ENCODE peak calls at places on chromosomes 6 and 20, in five cellular contexts. S, J, N, Z and L are unnamed samples.

GRCh38 chr20:11401988-11402387 is 515.7 kb upstream of the BTBD3 start:
- DNase-seq in S (no peak), J (no peak), N (no peak), Z (no peak), L (no peak)

GRCh38 chr6:136171207-136171606 is 78.9 kb downstream of the MTFR2 start:
- DNase-seq in S (no peak), J (no peak), N (no peak), Z (no peak), L (no peak)

GRCh38 chr6:142897659-142898058 is 47.3 kb downstream of the HIVEP2 start:
- DNase-seq in S (no peak), J (no peak), N (peak), Z (no peak), L (no peak)

GRCh38 chr20:9180480-9181257 is 111.8 kb downstream of the PLCB4 start:
- DNase-seq in S (no peak), J (no peak), N (no peak), Z (no peak), L (no peak)

GRCh38 chr6:150686566-150686965 is 86.9 kb downstream of the PLEKHG1 start:
- DNase-seq in S (no peak), J (no peak), N (no peak), Z (no peak), L (no peak)

GRCh38 chr6:36947570-36948351 is 6.8 kb upstream of the PI16 start:
- DNase-seq in S (no peak), J (no peak), N (peak), Z (no peak), L (no peak)

GRCh38 chr6:121597654-121598053 is 162.2 kb downstream of the GJA1 start:
- DNase-seq in S (no peak), J (no peak), N (peak), Z (no peak), L (no peak)

GRCh38 chr6:2257358-2257757 is 12.0 kb upstream of the GMDS start:
- DNase-seq in S (no peak), J (no peak), N (no peak), Z (no peak), L (no peak)

GRCh38 chr6:3261921-3262320 is 3.2 kb downstream of the PSMG4 start:
- DNase-seq in S (no peak), J (no peak), N (no peak), Z (no peak), L (no peak)

GRCh38 chr20:24977797-24978196 is 14.8 kb downstream of the APMAP start:
- DNase-seq in S (no peak), J (no peak), N (no peak), Z (no peak), L (no peak)

GRCh38 chr6:3693879-3694278 is 57.6 kb downstream of the PXDC1 start:
- DNase-seq in S (no peak), J (no peak), N (no peak), Z (no peak), L (no peak)

GRCh38 chr6:34592208-34592952 is 36.3 kb upstream of the SPDEF start:
- DNase-seq in S (no peak), J (no peak), N (no peak), Z (no peak), L (no peak)

GRCh38 chr6:142285235-142286087 is 16.3 kb upstream of the ADGRG6 start:
- DNase-seq in S (no peak), J (no peak), N (no peak), Z (peak), L (no peak)

GRCh38 chr6:74128536-74128935 is 432.5 kb downstream of the CD109 start:
- DNase-seq in S (no peak), J (no peak), N (peak), Z (no peak), L (no peak)

GRCh38 chr6:52055451-52055850 is 32.0 kb downstream of the PKHD1 start:
- DNase-seq in S (no peak), J (no peak), N (no peak), Z (no peak), L (no peak)

GRCh38 chr6:55902796-55903195 is 27.4 kb upstream of the BMP5 start:
- DNase-seq in S (no peak), J (no peak), N (peak), Z (no peak), L (no peak)

GRCh38 chr6:55901765-55902164 is 26.4 kb upstream of the BMP5 start:
- DNase-seq in S (no peak), J (no peak), N (no peak), Z (no peak), L (no peak)

GRCh38 chr6:55892749-55893357 is 17.5 kb upstream of the BMP5 start:
- DNase-seq in S (no peak), J (no peak), N (peak), Z (no peak), L (no peak)

GRCh38 chr6:55895972-55896371 is 20.6 kb upstream of the BMP5 start:
- DNase-seq in S (no peak), J (no peak), N (no peak), Z (no peak), L (no peak)

DNA sequence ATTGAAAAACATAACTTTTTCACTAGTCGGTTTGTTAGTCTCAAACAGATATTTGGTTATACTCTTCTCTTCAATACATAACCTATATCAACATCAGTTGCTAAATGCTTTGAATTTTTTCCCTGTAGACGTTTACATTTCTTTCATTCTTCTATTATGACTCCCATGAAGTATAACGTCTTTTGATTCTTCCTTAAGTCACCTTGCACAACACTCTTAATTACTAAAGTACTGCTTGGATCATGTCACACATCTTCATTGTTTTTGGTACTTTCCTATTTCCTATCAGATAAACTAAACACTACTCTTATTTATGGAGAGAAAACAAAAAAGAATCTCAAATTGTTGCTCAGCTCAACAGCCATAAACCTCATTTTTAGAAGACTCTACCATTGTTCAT is 23.0 kb upstream of the BMP5 start:
- DNase-seq in S (no peak), J (no peak), N (peak), Z (no peak), L (no peak)
- TF ChIP-seq MAFK in S (no peak), J (no peak), N (no peak), Z (no peak), L (no peak)

DNA sequence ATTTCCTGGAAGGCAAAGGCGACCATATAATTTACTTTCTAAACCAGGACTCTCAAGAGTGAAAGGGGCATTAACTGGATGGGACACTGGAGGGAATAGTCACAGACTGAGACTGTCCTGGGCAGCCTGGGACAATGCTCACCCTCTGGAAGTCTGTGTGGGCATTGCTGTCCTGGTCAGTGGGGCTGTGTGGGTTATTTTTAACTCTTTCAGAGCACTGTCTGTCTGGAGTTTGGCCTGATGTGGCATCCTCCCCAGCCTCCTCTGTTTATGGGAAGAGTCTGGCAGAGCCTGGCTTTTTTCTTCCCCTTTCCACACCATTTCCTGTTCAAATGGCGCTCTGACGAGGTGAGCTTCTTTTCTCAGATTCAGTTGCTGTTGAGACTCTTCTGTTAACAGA is 11.7 kb downstream of the DAAM2 start:
- DNase-seq in S (no peak), J (no peak), N (no peak), Z (no peak), L (no peak)
- TF ChIP-seq MAFK in S (no peak), J (no peak), N (no peak), Z (no peak), L (no peak)

GRCh38 chr6:119716668-119717270 is 367.2 kb upstream of the MAN1A1 start:
- DNase-seq in S (no peak), J (no peak), N (no peak), Z (no peak), L (no peak)

GRCh38 chr6:119717942-119718341 is 368.4 kb upstream of the MAN1A1 start:
- DNase-seq in S (no peak), J (no peak), N (no peak), Z (no peak), L (no peak)

DNA sequence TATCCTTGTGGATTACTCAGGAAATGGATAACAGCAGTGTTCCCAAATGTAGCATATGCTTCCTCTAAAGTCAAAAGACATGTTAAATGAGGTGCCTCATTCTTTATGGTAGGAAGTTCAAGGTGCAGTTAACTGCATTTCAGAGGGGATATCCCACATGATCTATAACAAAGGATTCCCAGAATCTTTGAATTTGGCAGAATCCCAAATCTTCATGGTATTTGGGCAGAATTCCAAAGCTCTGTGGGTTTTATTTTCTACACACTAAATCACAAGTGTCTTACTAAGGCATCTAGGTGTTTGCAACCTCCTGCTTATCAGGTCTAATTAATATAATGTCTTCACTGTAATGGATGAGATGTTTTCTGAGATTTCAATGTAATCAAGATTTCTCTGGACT is 364.3 kb upstream of the MAN1A1 start:
- DNase-seq in S (no peak), J (no peak), N (no peak), Z (no peak), L (no peak)
- TF ChIP-seq MAFK in S (no peak), J (no peak), N (no peak), Z (no peak), L (no peak)

DNA sequence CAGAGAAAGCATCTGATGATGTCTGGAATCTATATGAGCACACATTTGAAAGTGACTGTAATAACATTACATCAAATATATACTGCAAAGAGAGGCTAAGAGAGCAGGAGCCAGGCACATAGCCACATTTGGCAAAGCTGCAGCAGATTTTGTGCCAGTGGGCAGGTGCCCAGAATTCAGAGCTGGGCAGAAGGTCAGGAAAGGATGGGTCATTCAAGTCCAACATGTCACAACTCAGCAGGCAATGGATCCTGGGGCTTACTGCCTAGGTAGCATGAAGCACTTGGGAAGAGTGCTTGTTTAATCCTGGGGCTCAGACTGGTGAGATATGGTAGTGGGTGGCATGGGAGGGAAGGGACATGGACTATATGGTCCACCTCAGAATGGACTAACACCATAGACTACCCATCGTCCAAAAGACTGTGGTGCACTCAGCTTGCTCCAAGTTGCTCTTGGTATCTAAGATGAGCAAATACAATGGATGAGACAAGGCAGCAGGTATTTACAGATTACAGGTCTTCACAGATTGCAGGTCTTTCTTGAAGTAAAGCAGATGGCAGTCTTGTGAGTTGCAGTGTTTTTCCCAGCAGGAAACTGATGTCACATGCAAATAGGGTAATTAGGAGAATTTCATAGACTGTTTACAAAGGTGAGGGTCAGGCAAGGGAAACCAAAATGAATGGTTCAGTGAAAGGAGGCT is 31.2 kb upstream of the SHLD1 start:
- DNase-seq in S (no peak), J (no peak), N (no peak), Z (no peak), L (no peak)
- TF ChIP-seq MAFK in S (no peak), J (no peak), N (no peak), Z (no peak), L (no peak)

GRCh38 chr6:89999154-89999553 is 104.9 kb downstream of the GJA10 start:
- DNase-seq in S (no peak), J (no peak), N (peak), Z (no peak), L (peak)
- TF ChIP-seq MAFK in S (no peak), J (no peak), N (no peak), Z (no peak), L (peak)

DNA sequence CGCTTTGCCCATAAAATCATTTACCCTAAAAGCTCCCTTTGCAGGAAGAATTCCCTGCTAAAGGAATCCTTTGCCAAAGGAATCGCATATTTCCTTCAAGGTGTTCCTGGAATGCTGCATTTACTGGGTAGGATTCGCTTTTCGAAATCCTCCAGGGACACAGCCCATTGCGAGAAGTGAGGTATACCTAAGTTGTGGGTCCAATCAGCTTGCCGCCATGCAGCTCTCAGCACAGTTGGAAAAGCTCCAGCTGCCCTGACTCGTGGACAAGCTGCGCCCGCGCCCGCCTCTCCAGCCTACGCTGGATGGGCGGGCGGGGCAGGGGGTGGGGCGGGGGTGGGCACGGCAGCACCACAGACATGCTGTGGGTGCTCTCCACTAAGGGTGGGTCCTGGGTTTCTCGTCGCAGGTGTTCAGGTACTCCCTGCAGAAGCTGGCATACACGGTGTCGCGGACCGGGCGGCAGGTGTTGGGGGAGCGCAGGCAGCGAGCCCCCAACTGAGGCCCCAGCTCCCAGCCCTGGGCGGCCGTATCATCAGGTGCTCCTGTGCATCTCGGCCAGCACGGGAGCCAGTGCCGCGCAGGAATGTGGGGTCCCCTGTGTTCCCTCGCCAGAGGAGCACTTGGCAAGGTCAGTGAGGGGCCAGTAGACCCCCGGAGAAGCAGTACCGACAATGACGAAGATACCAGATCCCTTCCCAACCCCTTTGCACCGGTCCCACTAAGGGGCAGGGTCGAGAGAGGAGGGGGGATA is 1.4 kb downstream of the NNAT start:
- DNase-seq in S (peak), J (no peak), N (peak), Z (no peak), L (no peak)
- TF ChIP-seq MAFK in S (no peak), J (no peak), N (no peak), Z (no peak), L (no peak)

GRCh38 chr20:57782631-57783041 is 72.8 kb upstream of the PMEPA1 start:
- DNase-seq in S (no peak), J (no peak), N (no peak), Z (no peak), L (no peak)
- TF ChIP-seq MAFK in S (no peak), J (no peak), N (no peak), Z (no peak), L (no peak)

DNA sequence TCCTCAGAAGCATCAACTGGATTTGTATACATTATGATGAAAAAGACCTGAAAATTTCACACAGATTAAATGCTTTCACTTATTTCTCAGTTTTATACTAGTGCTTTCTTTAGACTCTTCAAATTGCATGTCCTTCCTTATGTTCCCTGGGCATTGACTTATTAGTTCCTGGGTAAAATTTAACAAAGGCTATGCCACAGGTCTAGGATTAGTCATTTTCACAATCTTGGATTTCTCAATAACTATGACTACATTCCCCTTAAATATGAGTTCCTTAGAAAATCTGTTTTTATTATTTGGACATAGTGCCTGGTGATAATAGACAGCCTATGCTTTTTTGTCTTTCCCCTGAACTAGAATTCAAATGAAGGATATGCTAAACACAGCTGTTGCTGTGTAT is 1252.9 kb upstream of the GJE1 start:
- DNase-seq in S (no peak), J (no peak), N (peak), Z (no peak), L (no peak)
- TF ChIP-seq MAFK in S (no peak), J (no peak), N (no peak), Z (no peak), L (no peak)

GRCh38 chr6:157529654-157530039 is 148.7 kb downstream of the ZDHHC14 start:
- DNase-seq in S (no peak), J (no peak), N (no peak), Z (no peak), L (no peak)

GRCh38 chr6:157527471-157527907 is 146.5 kb downstream of the ZDHHC14 start:
- DNase-seq in S (no peak), J (no peak), N (peak), Z (no peak), L (no peak)

GRCh38 chr6:157530724-157531168 is 149.8 kb downstream of the ZDHHC14 start:
- DNase-seq in S (no peak), J (no peak), N (no peak), Z (no peak), L (no peak)

GRCh38 chr6:157530126-157530525 is 149.1 kb downstream of the ZDHHC14 start:
- DNase-seq in S (no peak), J (no peak), N (no peak), Z (no peak), L (no peak)

GRCh38 chr6:157528931-157529653 is 148.1 kb downstream of the ZDHHC14 start:
- DNase-seq in S (no peak), J (no peak), N (no peak), Z (peak), L (peak)
- TF ChIP-seq MAFK in S (no peak), J (no peak), N (no peak), Z (no peak), L (no peak)